ENCODE peak calls at places on chromosomes 7 and 10, in five cellular contexts. K is ascending aorta; P is left cardiac atrium; R is A172; T is stimulated activated CD4-positive, alpha-beta T cell treated with anti-CD3 and anti-CD28 coated beads, Interleukin-15, amount 100 ng/mL, for 48 hours. E is an unnamed sample.

GRCh38 chr10:79378647-79379511 is 31.6 kb downstream of the PPIF start:
- DNase-seq in K (peak; percentile 55), P (peak; percentile 17), R (no peak), T (no peak), E (no peak)

GRCh38 chr7:46385662-46386309 is 464.7 kb upstream of the IGFBP3 start:
- DNase-seq in K (no peak), P (no peak), R (peak; percentile 81), T (no peak), E (no peak)

GRCh38 chr7:106517508-106517907 is 143.4 kb downstream of the CCDC71L start:
- DNase-seq in K (no peak), P (no peak), R (no peak), T (no peak), E (no peak)

GRCh38 chr7:149140784-149141183 is 6.5 kb upstream of the ZNF398 start:
- DNase-seq in K (no peak), P (no peak), R (no peak), T (no peak), E (no peak)

GRCh38 chr7:92723978-92724377 is 112.4 kb downstream of the CDK6 start:
- DNase-seq in K (no peak), P (peak; percentile 30), R (no peak), T (no peak), E (no peak)

GRCh38 chr7:81506609-81507008 is 263.2 kb downstream of the HGF start:
- DNase-seq in K (no peak), P (no peak), R (no peak), T (no peak), E (no peak)

GRCh38 chr7:95317546-95317945 is 6.8 kb downstream of the PON1 start:
- DNase-seq in K (no peak), P (no peak), R (no peak), T (no peak), E (no peak)

GRCh38 chr7:44216019-44216418 is 15.2 kb downstream of the YKT6 start:
- DNase-seq in K (no peak), P (no peak), R (no peak), T (no peak), E (no peak)

GRCh38 chr7:139771001-139771956 is 6.5 kb downstream of the HIPK2 start:
- DNase-seq in K (no peak), P (no peak), R (peak; percentile 66), T (no peak), E (no peak)

GRCh38 chr10:122464575-122464974 is 3.2 kb downstream of the HTRA1 start:
- DNase-seq in K (peak; percentile 61), P (no peak), R (no peak), T (no peak), E (no peak)

GRCh38 chr7:116407165-116407564 is 92.4 kb upstream of the CAV2 start:
- DNase-seq in K (no peak), P (no peak), R (no peak), T (no peak), E (no peak)

GRCh38 chr10:90112681-90113080 is 411.3 kb downstream of the KIF20B start:
- DNase-seq in K (no peak), P (no peak), R (no peak), T (no peak), E (no peak)

GRCh38 chr10:100909506-100910260 is 3.1 kb upstream of the SLF2 start:
- DNase-seq in K (no peak), P (no peak), R (no peak), T (no peak), E (no peak)

GRCh38 chr7:25028370-25028971 is 48.5 kb upstream of the OSBPL3 start:
- DNase-seq in K (no peak), P (no peak), R (peak; percentile 98), T (no peak), E (no peak)

GRCh38 chr10:101778781-101779543 is 3.0 kb upstream of the FGF8 start:
- DNase-seq in K (peak; percentile 68), P (no peak), R (no peak), T (no peak), E (no peak)

GRCh38 chr10:97648557-97649404 is 8.3 kb downstream of the PI4K2A start:
- DNase-seq in K (no peak), P (no peak), R (peak; percentile 97), T (peak; percentile 34), E (no peak)

GRCh38 chr7:138402749-138403148 is 57.3 kb upstream of the TRIM24 start:
- DNase-seq in K (no peak), P (no peak), R (no peak), T (no peak), E (no peak)

GRCh38 chr7:8154290-8154689 is 107.7 kb downstream of the ICA1 start:
- DNase-seq in K (no peak), P (no peak), R (no peak), T (no peak), E (no peak)

GRCh38 chr7:131219277-131220041 is 108.2 kb upstream of the MKLN1 start:
- DNase-seq in K (peak; percentile 85), P (peak; percentile 67), R (no peak), T (no peak), E (no peak)

GRCh38 chr10:21421016-21421415 is 104.5 kb downstream of the SKIDA1 start:
- DNase-seq in K (no peak), P (no peak), R (no peak), T (no peak), E (no peak)

GRCh38 chr10:31526681-31527080 is 207.7 kb downstream of the ZEB1 start:
- DNase-seq in K (no peak), P (peak; percentile 24), R (peak; percentile 85), T (no peak), E (no peak)

GRCh38 chr7:84122582-84123360 is 71.8 kb downstream of the SEMA3A start:
- DNase-seq in K (no peak), P (no peak), R (no peak), T (no peak), E (no peak)

GRCh38 chr7:128022631-128023532 is 8.4 kb downstream of the LRRC4 start:
- DNase-seq in K (no peak), P (no peak), R (no peak), T (no peak), E (no peak)